ENCODE peak calls at places on chromosomes 5 and 9, in nine cellular contexts. H is AG10803; R is stromal cell of bone marrow; T is adrenal gland; O is activated T-helper 1 cell treated with anti-CD3 and anti-CD28 coated beads, Interleukin-2, amount 50 U/mL, for 16 hours; J is stimulated activated CD8-positive, alpha-beta memory T cell treated with anti-CD3 and anti-CD28 coated beads, Interleukin-12 subunit alpha, Interleukin-12 subunit beta, amount 100 ng/mL, for 1 hour; F is left colon; E is natural killer cell; P is HCT116. A is an unnamed sample.
A peak's percentile ranks its signal among the peaks of the same experiment; 100 is the strongest.

GRCh38 chr9:128148509-128149000 is 698 bp upstream of the LCN2 start:
- DNase-seq in J (no peak), P (no peak), O (no peak), R (no peak), E (no peak), F (no peak), T (no peak), H (no peak), A (no peak)

GRCh38 chr9:133682961-133683493 is 46.9 kb downstream of the DBH start:
- DNase-seq in F (no peak), R (no peak), E (no peak), P (no peak), T (no peak), J (no peak), O (no peak), H (no peak), A (no peak)

GRCh38 chr5:87850843-87851242 is 417.8 kb downstream of the TMEM161B start:
- DNase-seq in P (no peak), R (no peak), J (no peak), E (no peak), F (no peak), T (no peak), O (no peak), H (no peak), A (no peak)

GRCh38 chr5:128276537-128277216 is 193.1 kb downstream of the SLC12A2 start:
- DNase-seq in H (no peak), T (no peak), J (no peak), F (no peak), O (no peak), P (no peak), R (no peak), E (no peak), A (no peak)

GRCh38 chr9:116073826-116074225 is 79.8 kb upstream of the PAPPA start:
- DNase-seq in F (no peak), T (no peak), H (peak; percentile 73), E (no peak), J (no peak), R (peak; percentile 89), P (no peak), O (no peak), A (no peak)

GRCh38 chr9:129491486-129491855 is 129.4 kb downstream of the C9orf50 start:
- DNase-seq in H (no peak), E (no peak), F (peak; percentile 35), R (no peak), P (no peak), T (peak; percentile 63), O (no peak), J (no peak), A (peak; percentile 62)

GRCh38 chr5:157977957-157978505 is 119.1 kb upstream of the CLINT1 start:
- DNase-seq in O (no peak), E (no peak), T (peak; percentile 45), R (no peak), H (no peak), F (no peak), J (no peak), P (no peak), A (no peak)

GRCh38 chr9:97934321-97935115 is 3.5 kb downstream of the HEMGN start:
- DNase-seq in F (no peak), T (no peak), H (no peak), R (no peak), E (no peak), O (no peak), J (no peak), P (no peak), A (no peak)

GRCh38 chr9:109182940-109183798 is 16.1 kb upstream of the FRRS1L start:
- DNase-seq in H (peak; percentile 25), F (peak; percentile 48), T (peak; percentile 37), O (no peak), R (no peak), E (no peak), P (peak; percentile 47), J (no peak), A (no peak)

GRCh38 chr5:151758141-151758429 is 346 bp downstream of the ATOX1 start:
- DNase-seq in O (no peak), P (no peak), T (no peak), F (no peak), J (no peak), R (no peak), H (no peak), E (peak; percentile 23), A (no peak)

GRCh38 chr9:2178034-2178734 is 163.0 kb downstream of the SMARCA2 start:
- DNase-seq in P (no peak), J (no peak), F (no peak), H (no peak), E (no peak), R (no peak), O (no peak), T (no peak), A (no peak)

GRCh38 chr5:91849069-91849468 is 466.0 kb upstream of the ARRDC3 start:
- DNase-seq in J (no peak), F (no peak), E (no peak), P (no peak), H (peak; percentile 38), O (no peak), T (no peak), R (no peak), A (no peak)

GRCh38 chr5:132663771-132664695 is 6.1 kb downstream of the IL13 start:
- DNase-seq in F (no peak), H (no peak), P (no peak), T (no peak), J (no peak), E (no peak), O (no peak), R (no peak), A (no peak)

GRCh38 chr5:37840036-37840909 is at the start of gene GDNF:
- DNase-seq in E (no peak), O (no peak), R (peak; percentile 59), J (no peak), F (no peak), H (peak; percentile 94), P (no peak), T (peak; percentile 38), A (peak; percentile 60)